ENCODE peak calls at places on chromosomes 3 and 15, in seven cellular contexts. C is stimulated activated CD4-positive, alpha-beta T cell treated with anti-CD3 and anti-CD28 coated beads, Interleukin-12 subunit alpha, Interleukin-12 subunit beta, amount 100 ng/mL, for 48 hours; I is A673; V is HTR-8/SVneo; P is mucosa of gallbladder; E is DND-41; T is head of caudate nucleus. A is an unnamed sample.

GRCh38 chr3:138468451-138468850 is 34.0 kb downstream of the ESYT3 start:
- DNase-seq in E (no peak), T (no peak), P (no peak), V (no peak), I (no peak), C (no peak), A (no peak)

GRCh38 chr3:110413807-110414748 is 657.5 kb upstream of the NECTIN3 start:
- DNase-seq in P (no peak), I (peak; percentile 93), E (no peak), C (no peak), T (no peak), V (no peak), A (no peak)

GRCh38 chr15:63979227-63979793 is 67.0 kb downstream of the DAPK2 start:
- DNase-seq in V (no peak), E (no peak), P (no peak), T (no peak), C (no peak), I (no peak), A (no peak)

GRCh38 chr3:190339130-190339529 is 16.9 kb upstream of the CLDN1 start:
- DNase-seq in V (peak; percentile 17), E (no peak), P (no peak), I (peak; percentile 95), C (no peak), T (no peak), A (no peak)

GRCh38 chr3:13588221-13588701 is 39.3 kb downstream of the FBLN2 start:
- DNase-seq in I (no peak), V (no peak), C (no peak), T (no peak), E (no peak), P (no peak), A (no peak)

GRCh38 chr3:32366638-32367368 is 24.9 kb upstream of the CMTM7 start:
- DNase-seq in E (peak; percentile 67), C (no peak), P (no peak), T (no peak), V (no peak), I (no peak), A (no peak)

GRCh38 chr3:114714237-114714636 is 420.4 kb downstream of the TIGIT start:
- DNase-seq in I (peak; percentile 4), P (no peak), T (no peak), E (no peak), C (no peak), V (no peak), A (no peak)

GRCh38 chr3:61612211-61612995 is 51.0 kb downstream of the PTPRG start:
- DNase-seq in E (no peak), T (no peak), C (no peak), I (no peak), V (peak; percentile 32), P (no peak), A (no peak)

GRCh38 chr3:146189519-146190173 is 28.7 kb upstream of the PLOD2 start:
- DNase-seq in P (no peak), I (peak; percentile 71), V (peak; percentile 15), T (peak; percentile 2), C (no peak), E (peak; percentile 27), A (peak; percentile 66)

GRCh38 chr3:110198717-110199587 is 861.6 kb upstream of the DPPA4 start:
- DNase-seq in E (peak; percentile 6), P (no peak), V (no peak), C (no peak), T (no peak), I (no peak), A (peak; percentile 30)

GRCh38 chr3:4162132-4162531 is 141.0 kb upstream of the SETMAR start:
- DNase-seq in V (no peak), C (no peak), P (peak; percentile 11), T (no peak), E (no peak), I (no peak), A (no peak)

GRCh38 chr15:49737138-49737537 is 116.3 kb downstream of the DTWD1 start:
- DNase-seq in V (no peak), I (no peak), T (no peak), E (no peak), P (no peak), C (no peak), A (no peak)

GRCh38 chr3:71087109-71088018 is 496.2 kb downstream of the FOXP1 start:
- DNase-seq in T (no peak), E (no peak), C (no peak), P (peak; percentile 59), I (no peak), V (no peak), A (no peak)

GRCh38 chr15:72758195-72758594 is 25.4 kb downstream of the ADPGK start:
- DNase-seq in I (no peak), V (peak; percentile 11), C (no peak), P (no peak), T (no peak), E (no peak), A (no peak)

GRCh38 chr3:130490246-130490645 is 26.7 kb upstream of the COL6A6 start:
- DNase-seq in P (no peak), I (no peak), T (no peak), E (no peak), C (no peak), V (no peak), A (no peak)

GRCh38 chr3:157089455-157090221 is 70.3 kb downstream of the CCNL1 start:
- DNase-seq in E (no peak), I (no peak), P (peak; percentile 57), C (no peak), V (no peak), T (peak; percentile 45), A (no peak)

GRCh38 chr3:192933779-192934456 is 16.3 kb upstream of the MB21D2 start:
- DNase-seq in E (no peak), T (no peak), I (no peak), C (no peak), P (no peak), V (no peak), A (no peak)

GRCh38 chr3:69051796-69052566 is at the start of gene TMF1:
- DNase-seq in P (peak; percentile 99), T (peak; percentile 96), E (peak; percentile 96), I (peak; percentile 95), C (peak; percentile 95), V (peak; percentile 97), A (no peak)

GRCh38 chr15:95826831-95827230 is 503.7 kb upstream of the NR2F2 start:
- DNase-seq in C (no peak), P (no peak), E (no peak), T (no peak), V (no peak), I (peak; percentile 22), A (no peak)

GRCh38 chr3:9703736-9704342 is at the start of gene CPNE9:
- DNase-seq in I (no peak), V (no peak), E (no peak), T (no peak), P (no peak), C (no peak), A (no peak)

GRCh38 chr3:35968223-35968622 is 328.9 kb downstream of the ARPP21 start:
- DNase-seq in C (no peak), T (no peak), E (no peak), P (no peak), V (no peak), I (no peak), A (no peak)

GRCh38 chr3:178304758-178305157 is 231.5 kb upstream of the KCNMB2 start:
- DNase-seq in C (no peak), I (no peak), P (no peak), T (no peak), V (peak; percentile 27), E (no peak), A (no peak)